ENCODE peak calls at places on chromosomes 5 and 9, in eight cellular contexts. U is GM13977; Q is sciatic nerve; W is activated T-cell treated with anti-CD3 and anti-CD28 coated beads for 1 hour; F is HuH-7; P is stimulated activated CD4-positive, alpha-beta T cell treated with anti-CD3 and anti-CD28 coated beads, Interleukin-1b, Interleukin-23, amount 100 ng/mL, for 4 hours; I is A172; S is AG04449. B is an unnamed sample.

GRCh38 chr5:83095973-83096539 is 18.7 kb downstream of the XRCC4 start:
- DNase-seq in U (no peak), Q (no peak), W (no peak), F (no peak), P (no peak), I (peak), S (no peak), B (no peak)

GRCh38 chr9:70091553-70091952 is 47.9 kb downstream of the MAMDC2 start:
- DNase-seq in U (no peak), Q (no peak), W (no peak), F (no peak), P (no peak), I (no peak), S (no peak), B (no peak)

GRCh38 chr5:113575074-113575473 is 61.6 kb downstream of the YTHDC2 start:
- DNase-seq in U (no peak), Q (no peak), W (no peak), F (no peak), P (no peak), I (no peak), S (no peak), B (no peak)

GRCh38 chr9:114804504-114804903 is 1.3 kb downstream of the TNFSF15 start:
- DNase-seq in U (no peak), Q (no peak), W (no peak), F (peak), P (no peak), I (peak), S (peak), B (no peak)

GRCh38 chr9:105632807-105633206 is 29.4 kb upstream of the TAL2 start:
- DNase-seq in U (no peak), Q (no peak), W (no peak), F (no peak), P (no peak), I (no peak), S (no peak), B (no peak)

GRCh38 chr5:139593716-139594319 is 32.7 kb downstream of the UBE2D2 start:
- DNase-seq in U (no peak), Q (no peak), W (no peak), F (no peak), P (no peak), I (peak), S (no peak), B (no peak)

GRCh38 chr9:757246-757881 is 84.1 kb upstream of the DMRT1 start:
- DNase-seq in U (peak), Q (no peak), W (no peak), F (peak), P (no peak), I (peak), S (no peak), B (peak)

GRCh38 chr9:127809562-127810377 is 7.1 kb downstream of the FPGS start:
- DNase-seq in U (no peak), Q (no peak), W (no peak), F (no peak), P (no peak), I (no peak), S (no peak), B (peak)

GRCh38 chr5:164362021-164362420 is 856.6 kb downstream of the MAT2B start:
- DNase-seq in U (no peak), Q (no peak), W (no peak), F (no peak), P (no peak), I (peak), S (no peak), B (no peak)

GRCh38 chr9:79387091-79387490 is 184.7 kb upstream of the TLE4 start:
- DNase-seq in U (no peak), Q (no peak), W (no peak), F (no peak), P (no peak), I (peak), S (no peak), B (no peak)

GRCh38 chr5:81213070-81213469 is 20.1 kb upstream of the CKMT2 start:
- DNase-seq in U (no peak), Q (no peak), W (no peak), F (no peak), P (no peak), I (no peak), S (no peak), B (no peak)

GRCh38 chr5:14298126-14298847 is 155.1 kb downstream of the TRIO start:
- DNase-seq in U (no peak), Q (no peak), W (no peak), F (no peak), P (no peak), I (no peak), S (peak), B (no peak)

GRCh38 chr5:132830436-132831094 is at the start of gene SHROOM1:
- DNase-seq in U (peak), Q (peak), W (no peak), F (peak), P (no peak), I (peak), S (no peak), B (peak)

GRCh38 chr5:150638053-150638444 is 2.4 kb upstream of the SYNPO start:
- DNase-seq in U (no peak), Q (no peak), W (no peak), F (no peak), P (no peak), I (no peak), S (no peak), B (no peak)

GRCh38 chr5:128826290-128826689 is 139.0 kb upstream of the SLC27A6 start:
- DNase-seq in U (no peak), Q (no peak), W (no peak), F (no peak), P (no peak), I (no peak), S (no peak), B (no peak)

GRCh38 chr5:63111891-63112290 is 533.3 kb downstream of the LRRC70 start:
- DNase-seq in U (no peak), Q (no peak), W (no peak), F (no peak), P (no peak), I (no peak), S (no peak), B (no peak)